ENCODE peak calls at places on chromosomes 11 and 22, in six cellular contexts. One of them, this sample, is unnamed.

GRCh38 chr11:122633219-122633829 is 22.2 kb upstream of the UBASH3B start:
- DNase-seq in psoas muscle: peak; percentile 54
- DNase-seq in AG04449: no peak
- DNase-seq in IMR-90: peak; percentile 69
- DNase-seq in fibroblast of villous mesenchyme: peak; percentile 71
- DNase-seq in activated CD8-positive, alpha-beta memory T cell treated with anti-CD3 and anti-CD28 coated beads, Interleukin-2, amount 50 U/mL, for 4 hours: no peak
- DNase-seq in this sample: no peak

GRCh38 chr11:102914238-102915043 is 39.7 kb upstream of the MMP12 start:
- DNase-seq in activated CD8-positive, alpha-beta memory T cell treated with anti-CD3 and anti-CD28 coated beads, Interleukin-2, amount 50 U/mL, for 4 hours: no peak
- DNase-seq in psoas muscle: no peak
- DNase-seq in fibroblast of villous mesenchyme: peak; percentile 58
- DNase-seq in IMR-90: peak; percentile 56
- DNase-seq in AG04449: no peak
- DNase-seq in this sample: no peak

GRCh38 chr11:8963569-8964323 is 496 bp downstream of the TMEM9B start:
- DNase-seq in activated CD8-positive, alpha-beta memory T cell treated with anti-CD3 and anti-CD28 coated beads, Interleukin-2, amount 50 U/mL, for 4 hours: peak; percentile 78
- DNase-seq in AG04449: no peak
- DNase-seq in psoas muscle: peak; percentile 88
- DNase-seq in IMR-90: no peak
- DNase-seq in fibroblast of villous mesenchyme: no peak
- DNase-seq in this sample: peak; percentile 64

GRCh38 chr22:44202261-44202789 is 21.6 kb downstream of the PARVG start:
- DNase-seq in AG04449: peak; percentile 38
- DNase-seq in psoas muscle: no peak
- DNase-seq in fibroblast of villous mesenchyme: peak; percentile 79
- DNase-seq in activated CD8-positive, alpha-beta memory T cell treated with anti-CD3 and anti-CD28 coated beads, Interleukin-2, amount 50 U/mL, for 4 hours: no peak
- DNase-seq in IMR-90: peak; percentile 90
- DNase-seq in this sample: no peak

GRCh38 chr11:1693327-1694063 is 3.5 kb upstream of the KRTAP5-6 start:
- DNase-seq in psoas muscle: peak; percentile 88
- DNase-seq in fibroblast of villous mesenchyme: peak; percentile 65
- DNase-seq in AG04449: peak; percentile 1
- DNase-seq in activated CD8-positive, alpha-beta memory T cell treated with anti-CD3 and anti-CD28 coated beads, Interleukin-2, amount 50 U/mL, for 4 hours: peak; percentile 76
- DNase-seq in IMR-90: peak; percentile 55
- DNase-seq in this sample: peak; percentile 58

GRCh38 chr11:106160494-106160893 is 83.0 kb downstream of the AASDHPPT start:
- DNase-seq in IMR-90: no peak
- DNase-seq in activated CD8-positive, alpha-beta memory T cell treated with anti-CD3 and anti-CD28 coated beads, Interleukin-2, amount 50 U/mL, for 4 hours: no peak
- DNase-seq in fibroblast of villous mesenchyme: peak; percentile 34
- DNase-seq in psoas muscle: no peak
- DNase-seq in AG04449: no peak
- DNase-seq in this sample: no peak

GRCh38 chr22:26542831-26543230 is 30.6 kb upstream of the TFIP11 start:
- DNase-seq in AG04449: no peak
- DNase-seq in activated CD8-positive, alpha-beta memory T cell treated with anti-CD3 and anti-CD28 coated beads, Interleukin-2, amount 50 U/mL, for 4 hours: no peak
- DNase-seq in psoas muscle: no peak
- DNase-seq in IMR-90: no peak
- DNase-seq in fibroblast of villous mesenchyme: no peak
- DNase-seq in this sample: no peak

GRCh38 chr11:60378359-60378758 is at the start of gene MS4A7:
- DNase-seq in fibroblast of villous mesenchyme: no peak
- DNase-seq in AG04449: no peak
- DNase-seq in IMR-90: no peak
- DNase-seq in activated CD8-positive, alpha-beta memory T cell treated with anti-CD3 and anti-CD28 coated beads, Interleukin-2, amount 50 U/mL, for 4 hours: no peak
- DNase-seq in psoas muscle: peak; percentile 58
- DNase-seq in this sample: no peak